ENCODE peak calls at places on chromosomes 7 and 10, in four cellular contexts. One of them, this sample, is unnamed.

GRCh38 chr10:13201132-13201531 is 33.0 kb downstream of the UCMA start:
- DNase-seq in neural crest cell: no peak
- DNase-seq in NCI-H460: no peak
- DNase-seq in stimulated activated CD4-positive, alpha-beta T cell treated with anti-CD3 and anti-CD28 coated beads, TNF-alpha, amount 100 ng/mL, for 1 hour: no peak
- DNase-seq in this sample: no peak

GRCh38 chr10:122475130-122475529 is 13.8 kb downstream of the HTRA1 start:
- DNase-seq in neural crest cell: no peak
- DNase-seq in NCI-H460: no peak
- DNase-seq in stimulated activated CD4-positive, alpha-beta T cell treated with anti-CD3 and anti-CD28 coated beads, TNF-alpha, amount 100 ng/mL, for 1 hour: no peak
- DNase-seq in this sample: no peak

GRCh38 chr7:130910949-130911944 is 177.2 kb upstream of the KLF14 start:
- DNase-seq in neural crest cell: no peak
- DNase-seq in NCI-H460: no peak
- DNase-seq in stimulated activated CD4-positive, alpha-beta T cell treated with anti-CD3 and anti-CD28 coated beads, TNF-alpha, amount 100 ng/mL, for 1 hour: no peak
- DNase-seq in this sample: peak

GRCh38 chr10:21031232-21031790 is 134.2 kb upstream of the NEBL start:
- DNase-seq in neural crest cell: no peak
- DNase-seq in NCI-H460: no peak
- DNase-seq in stimulated activated CD4-positive, alpha-beta T cell treated with anti-CD3 and anti-CD28 coated beads, TNF-alpha, amount 100 ng/mL, for 1 hour: no peak
- DNase-seq in this sample: no peak

GRCh38 chr7:44438851-44439250 is 51.6 kb downstream of the NUDCD3 start:
- DNase-seq in neural crest cell: no peak
- DNase-seq in NCI-H460: no peak
- DNase-seq in stimulated activated CD4-positive, alpha-beta T cell treated with anti-CD3 and anti-CD28 coated beads, TNF-alpha, amount 100 ng/mL, for 1 hour: no peak
- DNase-seq in this sample: no peak

GRCh38 chr10:74799840-74800239 is 26.6 kb upstream of the KAT6B start:
- DNase-seq in neural crest cell: no peak
- DNase-seq in NCI-H460: peak
- DNase-seq in stimulated activated CD4-positive, alpha-beta T cell treated with anti-CD3 and anti-CD28 coated beads, TNF-alpha, amount 100 ng/mL, for 1 hour: no peak
- DNase-seq in this sample: peak

GRCh38 chr10:90587081-90587491 is 270.8 kb downstream of the HTR7 start:
- DNase-seq in neural crest cell: no peak
- DNase-seq in NCI-H460: no peak
- DNase-seq in stimulated activated CD4-positive, alpha-beta T cell treated with anti-CD3 and anti-CD28 coated beads, TNF-alpha, amount 100 ng/mL, for 1 hour: no peak
- DNase-seq in this sample: no peak

GRCh38 chr7:20776942-20777341 is 9.7 kb downstream of the SP8 start:
- DNase-seq in neural crest cell: no peak
- DNase-seq in NCI-H460: no peak
- DNase-seq in stimulated activated CD4-positive, alpha-beta T cell treated with anti-CD3 and anti-CD28 coated beads, TNF-alpha, amount 100 ng/mL, for 1 hour: no peak
- DNase-seq in this sample: no peak

GRCh38 chr7:55050286-55050685 is 31.5 kb downstream of the EGFR start:
- DNase-seq in neural crest cell: no peak
- DNase-seq in NCI-H460: no peak
- DNase-seq in stimulated activated CD4-positive, alpha-beta T cell treated with anti-CD3 and anti-CD28 coated beads, TNF-alpha, amount 100 ng/mL, for 1 hour: no peak
- DNase-seq in this sample: no peak

GRCh38 chr10:11517150-11517549 is 94.3 kb downstream of the USP6NL start:
- DNase-seq in neural crest cell: no peak
- DNase-seq in NCI-H460: no peak
- DNase-seq in stimulated activated CD4-positive, alpha-beta T cell treated with anti-CD3 and anti-CD28 coated beads, TNF-alpha, amount 100 ng/mL, for 1 hour: no peak
- DNase-seq in this sample: no peak

This sample was measured in Panc1.